ENCODE peak calls at places on chromosomes 7 and 10, in seven cellular contexts. S is H9, O is IMR-90, Z is mesendoderm, G is mesenchymal stem cell, B is H1, Y is trophoblast cell. M is an unnamed sample.

GRCh38 chr10:74738543-74738942 is 87.9 kb upstream of the KAT6B start:
- DNase-seq in B (no peak), S (no peak), Y (no peak), G (no peak), O (no peak), Z (no peak), M (no peak)

GRCh38 chr10:89274928-89275327 is 23.4 kb upstream of the LIPA start:
- DNase-seq in B (no peak), Y (peak), G (peak), S (no peak), O (no peak), Z (no peak), M (no peak)

GRCh38 chr10:99328579-99329237 is 448 bp upstream of the CNNM1 start:
- DNase-seq in S (no peak), O (peak), Z (peak), Y (no peak), G (no peak), B (no peak), M (no peak)

GRCh38 chr10:117503170-117503885 is 39.2 kb upstream of the EMX2 start:
- DNase-seq in S (peak), Z (no peak), B (no peak), Y (no peak), G (no peak), O (no peak), M (no peak)

GRCh38 chr7:5630670-5631069 is 150.8 kb downstream of the RNF216 start:
- DNase-seq in B (no peak), S (no peak), Z (no peak), Y (no peak), G (peak), O (no peak), M (no peak)

GRCh38 chr10:43257210-43258031 is 9.4 kb downstream of the RASGEF1A start:
- DNase-seq in Y (no peak), B (no peak), S (no peak), O (no peak), Z (no peak), G (no peak), M (no peak)

GRCh38 chr10:13853854-13854253 is 267.1 kb downstream of the PRPF18 start:
- DNase-seq in S (no peak), G (peak), Y (no peak), B (no peak), Z (no peak), O (peak), M (no peak)

GRCh38 chr10:33800545-33800944 is 466.1 kb upstream of the NRP1 start:
- DNase-seq in O (peak), Z (no peak), B (no peak), G (no peak), Y (no peak), S (no peak), M (no peak)

GRCh38 chr7:156640949-156641485 is 443 bp downstream of the RNF32 start:
- DNase-seq in G (no peak), Z (peak), Y (peak), S (no peak), O (peak), B (no peak), M (no peak)

GRCh38 chr10:45599646-45600045 is 72.9 kb downstream of the ZFAND4 start:
- DNase-seq in O (no peak), Z (no peak), B (no peak), Y (no peak), S (no peak), G (no peak), M (no peak)

GRCh38 chr10:122267849-122268737 is 3.0 kb upstream of the BTBD16 start:
- DNase-seq in Y (peak), Z (peak), B (peak), O (peak), S (peak), G (peak), M (peak)

GRCh38 chr7:146176790-146177189 is 60.2 kb downstream of the CNTNAP2 start:
- DNase-seq in S (no peak), Y (no peak), O (no peak), Z (peak), B (no peak), G (no peak), M (peak)

GRCh38 chr7:146175716-146176115 is 59.1 kb downstream of the CNTNAP2 start:
- DNase-seq in Y (no peak), G (peak), O (no peak), S (no peak), Z (no peak), B (no peak), M (no peak)

GRCh38 chr7:146172112-146172511 is 55.5 kb downstream of the CNTNAP2 start:
- DNase-seq in G (no peak), B (no peak), S (no peak), Z (peak), Y (no peak), O (no peak), M (no peak)
- H3K23ac ChIP-seq in G (no peak), B (no peak), S (no peak), Z (no peak), Y (no peak), O (no peak), M (no peak)

GRCh38 chr10:25631471-25631870 is 302.6 kb upstream of the MYO3A start:
- DNase-seq in Y (no peak), Z (no peak), S (no peak), G (no peak), O (no peak), B (no peak), M (no peak)
- H3K23ac ChIP-seq in Y (no peak), Z (no peak), S (no peak), G (no peak), O (no peak), B (no peak), M (no peak)

GRCh38 chr10:81251457-81252115 is 623.4 kb upstream of the NRG3 start:
- DNase-seq in Z (peak), Y (no peak), O (no peak), S (peak), G (no peak), B (no peak), M (no peak)
- H3K23ac ChIP-seq in Z (no peak), Y (no peak), O (no peak), S (no peak), G (no peak), B (no peak), M (no peak)

GRCh38 chr7:7247658-7248057 is 65.3 kb downstream of the C1GALT1 start:
- DNase-seq in O (no peak), B (no peak), S (no peak), Y (no peak), Z (no peak), G (no peak), M (no peak)

GRCh38 chr7:7254319-7254718 is 72.0 kb downstream of the C1GALT1 start:
- DNase-seq in G (no peak), Z (no peak), S (no peak), O (no peak), Y (no peak), B (no peak), M (no peak)

GRCh38 chr7:7246223-7246622 is 63.9 kb downstream of the C1GALT1 start:
- DNase-seq in O (no peak), G (no peak), Y (no peak), S (no peak), Z (no peak), B (no peak), M (no peak)

GRCh38 chr7:7251742-7252141 is 69.4 kb downstream of the C1GALT1 start:
- DNase-seq in G (no peak), B (no peak), O (no peak), S (no peak), Y (no peak), Z (no peak), M (no peak)

DNA sequence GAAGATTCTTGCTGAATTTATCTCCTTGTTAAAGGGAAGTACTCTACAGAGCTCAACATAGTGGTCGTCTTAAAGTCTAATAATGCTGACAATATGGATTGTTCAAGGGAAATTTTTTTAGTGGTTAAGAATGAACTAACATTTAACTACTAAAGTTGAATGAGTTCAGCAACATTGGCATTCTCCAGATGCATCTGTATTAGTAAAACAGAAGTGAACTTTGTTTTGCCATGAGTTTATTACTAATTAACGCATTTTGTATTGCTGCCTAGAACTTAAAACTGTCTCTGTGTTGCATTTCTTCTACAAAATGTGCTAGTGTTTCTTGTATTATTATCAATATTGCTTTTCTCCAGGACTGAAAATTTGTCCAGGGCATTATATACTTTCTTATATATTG is 67.5 kb downstream of the C1GALT1 start:
- DNase-seq in S (no peak), Y (no peak), B (no peak), O (no peak), Z (no peak), G (no peak), M (no peak)
- H3K23ac ChIP-seq in S (no peak), Y (no peak), B (no peak), O (no peak), Z (no peak), G (no peak), M (no peak)

GRCh38 chr10:63257784-63258183 is 124.7 kb downstream of the NRBF2 start:
- DNase-seq in B (no peak), S (no peak), O (no peak), G (no peak), Y (no peak), Z (no peak), M (no peak)
- H3K23ac ChIP-seq in B (no peak), S (no peak), O (no peak), G (no peak), Y (no peak), Z (no peak), M (no peak)

M was measured in neuronal stem cell.